ENCODE peak calls at places on chromosomes 13 and 19, in five cellular contexts. Z, H, K, F and X are unnamed samples.

GRCh38 chr19:55473201-55473600 is 3.2 kb upstream of the ZNF628 start:
- DNase-seq in H (no peak), Z (no peak), F (no peak), K (no peak), X (no peak)

GRCh38 chr13:101979825-101980224 is 422.0 kb downstream of the FGF14 start:
- DNase-seq in F (no peak), H (no peak), Z (no peak), K (no peak), X (no peak)

GRCh38 chr19:48632692-48633147 is 4.5 kb downstream of the DBP start:
- DNase-seq in H (no peak), Z (no peak), F (no peak), K (no peak), X (no peak)

GRCh38 chr13:33116321-33117010 is 100.2 kb downstream of the KL start:
- DNase-seq in H (no peak), Z (no peak), K (no peak), F (no peak), X (no peak)

GRCh38 chr13:50531917-50532899 is 311.3 kb downstream of the DLEU7 start:
- DNase-seq in F (no peak), H (no peak), K (no peak), Z (no peak), X (no peak)

GRCh38 chr19:6740589-6741348 is 1.3 kb downstream of the TRIP10 start:
- DNase-seq in F (no peak), K (no peak), H (no peak), Z (no peak), X (peak; percentile 41)

GRCh38 chr13:74118328-74118727 is 15.9 kb downstream of the KLF12 start:
- DNase-seq in Z (no peak), K (no peak), F (no peak), H (no peak), X (no peak)

GRCh38 chr13:113917523-113918371 is 53.9 kb upstream of the GAS6 start:
- DNase-seq in Z (no peak), F (no peak), H (no peak), K (no peak), X (peak; percentile 25)

GRCh38 chr13:97932006-97932405 is 21.5 kb upstream of the IPO5 start:
- DNase-seq in F (no peak), K (no peak), H (no peak), Z (no peak), X (no peak)

GRCh38 chr19:55528030-55528801 is 8.7 kb downstream of the SBK2 start:
- DNase-seq in Z (no peak), K (no peak), F (no peak), H (no peak), X (no peak)

GRCh38 chr13:30341815-30342570 is 34.6 kb upstream of the KATNAL1 start:
- DNase-seq in Z (no peak), K (no peak), F (no peak), H (no peak), X (no peak)

GRCh38 chr13:72368031-72368430 is 359.4 kb downstream of the MZT1 start:
- DNase-seq in F (no peak), K (no peak), Z (no peak), H (no peak), X (no peak)

GRCh38 chr13:40063278-40063698 is 407.8 kb downstream of the COG6 start:
- DNase-seq in H (no peak), K (no peak), Z (no peak), F (no peak), X (no peak)